ENCODE peak calls at places on chromosomes 7 and 10, in four cellular contexts. Y is GM13976; W is stimulated activated effector memory CD8-positive, alpha-beta T cell treated with anti-CD3 and anti-CD28 coated beads, Interleukin-12 subunit alpha, Interleukin-12 subunit beta, amount 100 ng/mL, for 72 hours; X is stimulated activated CD4-positive, alpha-beta T cell treated with anti-CD3 and anti-CD28 coated beads, Interleukin-2, amount 100 ng/mL, for 48 hours. I is an unnamed sample.

GRCh38 chr10:58892039-58892665 is 284.3 kb upstream of the PHYHIPL start:
- DNase-seq in Y (no peak), W (no peak), X (no peak), I (no peak)

GRCh38 chr10:132711618-132712051 is 74.3 kb downstream of the NKX6-2 start:
- DNase-seq in W (no peak), X (no peak), Y (no peak), I (no peak)

GRCh38 chr7:48035301-48035966 is at the start of gene C7orf57:
- DNase-seq in W (peak), Y (peak), X (peak), I (peak)

GRCh38 chr10:3786295-3786981 is 1.4 kb upstream of the KLF6 start:
- DNase-seq in X (no peak), Y (no peak), W (peak), I (no peak)

GRCh38 chr10:101444058-101444457 is 90.1 kb downstream of the BTRC start:
- DNase-seq in X (no peak), Y (no peak), W (no peak), I (no peak)

GRCh38 chr7:137774793-137775201 is 72.0 kb downstream of the DGKI start:
- DNase-seq in X (no peak), W (no peak), Y (peak), I (no peak)

GRCh38 chr7:23520582-23520981 is 11.2 kb downstream of the TRA2A start:
- DNase-seq in W (peak), Y (no peak), X (no peak), I (no peak)

GRCh38 chr10:35217458-35217857 is 90.8 kb downstream of the CREM start:
- DNase-seq in X (no peak), W (peak), Y (no peak), I (peak)

GRCh38 chr10:4391683-4392082 is 434.3 kb upstream of the AKR1E2 start:
- DNase-seq in W (no peak), X (no peak), Y (no peak), I (no peak)

GRCh38 chr10:33799944-33800323 is 465.5 kb upstream of the NRP1 start:
- DNase-seq in Y (no peak), W (no peak), X (no peak), I (no peak)

GRCh38 chr10:51230828-51231227 is 156.5 kb downstream of the PRKG1 start:
- DNase-seq in W (no peak), X (no peak), Y (no peak), I (no peak)

GRCh38 chr7:155969192-155969929 is 157.1 kb upstream of the SHH start:
- DNase-seq in W (no peak), X (no peak), Y (no peak), I (no peak)

GRCh38 chr7:124765401-124766352 is at the start of gene GPR37:
- DNase-seq in X (peak), Y (peak), W (peak), I (peak)